ENCODE peak calls at places on chromosome 2, in eight cellular contexts. One of them, this sample, is unnamed.

GRCh38 chr2:26300234-26300641 is 45.7 kb upstream of the SELENOI start:
- DNase-seq in NCI-H1436 treated with DMSO at 0.1 percent for 48 hours: no peak
- DNase-seq in MV-4-11: no peak
- DNase-seq in fibroblast of the aortic adventitia: peak
- DNase-seq in activated CD8-positive, alpha-beta memory T cell treated with anti-CD3 and anti-CD28 coated beads for 24 hours: no peak
- DNase-seq in neuronal stem cell: peak
- DNase-seq in kidney tubule cell: peak
- DNase-seq in foreskin melanocyte: no peak
- DNase-seq in this sample: no peak

GRCh38 chr2:75465317-75465998 is 95.3 kb downstream of the EVA1A start:
- DNase-seq in NCI-H1436 treated with DMSO at 0.1 percent for 48 hours: no peak
- DNase-seq in MV-4-11: no peak
- DNase-seq in fibroblast of the aortic adventitia: peak
- DNase-seq in activated CD8-positive, alpha-beta memory T cell treated with anti-CD3 and anti-CD28 coated beads for 24 hours: no peak
- DNase-seq in neuronal stem cell: no peak
- DNase-seq in kidney tubule cell: peak
- DNase-seq in foreskin melanocyte: no peak
- DNase-seq in this sample: no peak

GRCh38 chr2:225493420-225494099 is 94.0 kb downstream of the NYAP2 start:
- DNase-seq in NCI-H1436 treated with DMSO at 0.1 percent for 48 hours: no peak
- DNase-seq in MV-4-11: no peak
- DNase-seq in fibroblast of the aortic adventitia: no peak
- DNase-seq in activated CD8-positive, alpha-beta memory T cell treated with anti-CD3 and anti-CD28 coated beads for 24 hours: no peak
- DNase-seq in neuronal stem cell: no peak
- DNase-seq in kidney tubule cell: peak
- DNase-seq in foreskin melanocyte: no peak
- DNase-seq in this sample: no peak

GRCh38 chr2:14189929-14190328 is 442.6 kb upstream of the LRATD1 start:
- DNase-seq in NCI-H1436 treated with DMSO at 0.1 percent for 48 hours: no peak
- DNase-seq in MV-4-11: no peak
- DNase-seq in fibroblast of the aortic adventitia: no peak
- DNase-seq in activated CD8-positive, alpha-beta memory T cell treated with anti-CD3 and anti-CD28 coated beads for 24 hours: no peak
- DNase-seq in neuronal stem cell: no peak
- DNase-seq in kidney tubule cell: peak
- DNase-seq in foreskin melanocyte: no peak
- DNase-seq in this sample: no peak

GRCh38 chr2:186136860-186137259 is 349.2 kb upstream of the ZC3H15 start:
- DNase-seq in NCI-H1436 treated with DMSO at 0.1 percent for 48 hours: no peak
- DNase-seq in MV-4-11: no peak
- DNase-seq in fibroblast of the aortic adventitia: no peak
- DNase-seq in activated CD8-positive, alpha-beta memory T cell treated with anti-CD3 and anti-CD28 coated beads for 24 hours: no peak
- DNase-seq in neuronal stem cell: no peak
- DNase-seq in kidney tubule cell: no peak
- DNase-seq in foreskin melanocyte: no peak
- DNase-seq in this sample: no peak

GRCh38 chr2:183866666-183867065 is 731.7 kb upstream of the ZNF804A start:
- DNase-seq in NCI-H1436 treated with DMSO at 0.1 percent for 48 hours: no peak
- DNase-seq in MV-4-11: no peak
- DNase-seq in fibroblast of the aortic adventitia: no peak
- DNase-seq in activated CD8-positive, alpha-beta memory T cell treated with anti-CD3 and anti-CD28 coated beads for 24 hours: no peak
- DNase-seq in neuronal stem cell: no peak
- DNase-seq in kidney tubule cell: no peak
- DNase-seq in foreskin melanocyte: no peak
- DNase-seq in this sample: no peak

GRCh38 chr2:54609647-54610046 is 113.8 kb upstream of the EML6 start:
- DNase-seq in NCI-H1436 treated with DMSO at 0.1 percent for 48 hours: no peak
- DNase-seq in MV-4-11: no peak
- DNase-seq in fibroblast of the aortic adventitia: no peak
- DNase-seq in activated CD8-positive, alpha-beta memory T cell treated with anti-CD3 and anti-CD28 coated beads for 24 hours: no peak
- DNase-seq in neuronal stem cell: no peak
- DNase-seq in kidney tubule cell: no peak
- DNase-seq in foreskin melanocyte: no peak
- DNase-seq in this sample: no peak

GRCh38 chr2:226845717-226846116 is 9.9 kb downstream of the RHBDD1 start:
- DNase-seq in NCI-H1436 treated with DMSO at 0.1 percent for 48 hours: no peak
- DNase-seq in MV-4-11: no peak
- DNase-seq in fibroblast of the aortic adventitia: no peak
- DNase-seq in activated CD8-positive, alpha-beta memory T cell treated with anti-CD3 and anti-CD28 coated beads for 24 hours: no peak
- DNase-seq in neuronal stem cell: no peak
- DNase-seq in kidney tubule cell: no peak
- DNase-seq in foreskin melanocyte: no peak
- DNase-seq in this sample: no peak

GRCh38 chr2:204477358-204477950 is 67.8 kb upstream of the PARD3B start:
- DNase-seq in NCI-H1436 treated with DMSO at 0.1 percent for 48 hours: no peak
- DNase-seq in MV-4-11: no peak
- DNase-seq in fibroblast of the aortic adventitia: peak
- DNase-seq in activated CD8-positive, alpha-beta memory T cell treated with anti-CD3 and anti-CD28 coated beads for 24 hours: no peak
- DNase-seq in neuronal stem cell: no peak
- DNase-seq in kidney tubule cell: no peak
- DNase-seq in foreskin melanocyte: no peak
- DNase-seq in this sample: no peak

GRCh38 chr2:169590804-169591203 is 6.7 kb downstream of the PPIG start:
- DNase-seq in NCI-H1436 treated with DMSO at 0.1 percent for 48 hours: no peak
- DNase-seq in MV-4-11: peak
- DNase-seq in fibroblast of the aortic adventitia: no peak
- DNase-seq in activated CD8-positive, alpha-beta memory T cell treated with anti-CD3 and anti-CD28 coated beads for 24 hours: no peak
- DNase-seq in neuronal stem cell: no peak
- DNase-seq in kidney tubule cell: no peak
- DNase-seq in foreskin melanocyte: no peak
- DNase-seq in this sample: no peak

GRCh38 chr2:163351966-163352365 is 383.8 kb downstream of the FIGN start:
- DNase-seq in NCI-H1436 treated with DMSO at 0.1 percent for 48 hours: no peak
- DNase-seq in MV-4-11: no peak
- DNase-seq in fibroblast of the aortic adventitia: no peak
- DNase-seq in activated CD8-positive, alpha-beta memory T cell treated with anti-CD3 and anti-CD28 coated beads for 24 hours: no peak
- DNase-seq in neuronal stem cell: no peak
- DNase-seq in kidney tubule cell: no peak
- DNase-seq in foreskin melanocyte: peak
- DNase-seq in this sample: no peak

GRCh38 chr2:219404291-219404910 is 13.8 kb upstream of the DES start:
- DNase-seq in NCI-H1436 treated with DMSO at 0.1 percent for 48 hours: no peak
- DNase-seq in MV-4-11: no peak
- DNase-seq in fibroblast of the aortic adventitia: no peak
- DNase-seq in activated CD8-positive, alpha-beta memory T cell treated with anti-CD3 and anti-CD28 coated beads for 24 hours: no peak
- DNase-seq in neuronal stem cell: no peak
- DNase-seq in kidney tubule cell: no peak
- DNase-seq in foreskin melanocyte: no peak
- DNase-seq in this sample: no peak

GRCh38 chr2:215507126-215507525 is 71.3 kb upstream of the FN1 start:
- DNase-seq in NCI-H1436 treated with DMSO at 0.1 percent for 48 hours: no peak
- DNase-seq in MV-4-11: peak
- DNase-seq in fibroblast of the aortic adventitia: no peak
- DNase-seq in activated CD8-positive, alpha-beta memory T cell treated with anti-CD3 and anti-CD28 coated beads for 24 hours: no peak
- DNase-seq in neuronal stem cell: no peak
- DNase-seq in kidney tubule cell: no peak
- DNase-seq in foreskin melanocyte: no peak
- DNase-seq in this sample: no peak